ENCODE peak calls at places on chromosomes 1 and 21, in ten cellular contexts. D, Q, V, F, T, Z, U, P, H and E are unnamed samples.

GRCh38 chr1:239995281-239995680 is 96.4 kb upstream of the FMN2 start:
- DNase-seq in D (no peak), Q (no peak), V (no peak), F (no peak), T (no peak), Z (no peak), U (no peak), P (no peak), H (no peak), E (no peak)

GRCh38 chr1:48109390-48110009 is 112.3 kb upstream of the TRABD2B start:
- DNase-seq in D (no peak), Q (peak; percentile 44), V (peak; percentile 72), F (no peak), T (peak; percentile 41), Z (no peak), U (peak; percentile 33), P (peak; percentile 29), H (no peak), E (peak; percentile 76)

GRCh38 chr1:153578490-153578889 is 12.8 kb upstream of the S100A2 start:
- DNase-seq in D (no peak), Q (no peak), V (no peak), F (no peak), T (peak; percentile 33), Z (no peak), U (no peak), P (no peak), H (no peak), E (no peak)

GRCh38 chr1:174398246-174398645 is 49.5 kb upstream of the GPR52 start:
- DNase-seq in D (no peak), Q (no peak), V (no peak), F (no peak), T (no peak), Z (no peak), U (peak; percentile 97), P (no peak), H (no peak), E (peak; percentile 37)

GRCh38 chr1:107871259-107871658 is 93.7 kb downstream of the VAV3 start:
- DNase-seq in D (no peak), Q (no peak), V (no peak), F (no peak), T (no peak), Z (no peak), U (no peak), P (no peak), H (no peak), E (no peak)

GRCh38 chr1:50977575-50978143 is 7.6 kb downstream of the CDKN2C start:
- DNase-seq in D (peak; percentile 79), Q (no peak), V (peak; percentile 52), F (no peak), T (peak; percentile 38), Z (no peak), U (peak; percentile 80), P (no peak), H (peak; percentile 79), E (peak; percentile 39)

GRCh38 chr1:41540886-41541591 is 56.6 kb upstream of the EDN2 start:
- DNase-seq in D (no peak), Q (no peak), V (no peak), F (no peak), T (peak; percentile 3), Z (no peak), U (peak; percentile 70), P (no peak), H (no peak), E (peak; percentile 19)

GRCh38 chr1:155320661-155321576 is at the start of gene RUSC1:
- DNase-seq in D (peak; percentile 88), Q (no peak), V (peak; percentile 93), F (no peak), T (peak; percentile 27), Z (no peak), U (peak; percentile 55), P (no peak), H (peak; percentile 94), E (peak; percentile 59)

GRCh38 chr21:31671931-31672330 is 12.4 kb downstream of the SOD1 start:
- DNase-seq in D (no peak), Q (no peak), V (no peak), F (no peak), T (no peak), Z (no peak), U (no peak), P (no peak), H (no peak), E (no peak)

GRCh38 chr1:109739738-109740614 is 862 bp downstream of the GSTM3 start:
- DNase-seq in D (peak; percentile 86), Q (peak; percentile 72), V (peak; percentile 86), F (peak; percentile 42), T (peak; percentile 42), Z (peak; percentile 66), U (peak; percentile 75), P (no peak), H (peak; percentile 91), E (peak; percentile 67)

GRCh38 chr1:201344206-201345080 is 33.0 kb downstream of the TNNT2 start:
- DNase-seq in D (no peak), Q (no peak), V (no peak), F (no peak), T (no peak), Z (no peak), U (no peak), P (no peak), H (peak; percentile 10), E (no peak)

GRCh38 chr1:209335090-209335692 is 248.3 kb upstream of the CAMK1G start:
- DNase-seq in D (no peak), Q (peak; percentile 25), V (peak; percentile 35), F (peak; percentile 17), T (peak; percentile 38), Z (no peak), U (peak; percentile 58), P (no peak), H (no peak), E (peak; percentile 35)

GRCh38 chr1:218459878-218460277 is 114.7 kb downstream of the TGFB2 start:
- DNase-seq in D (no peak), Q (peak; percentile 64), V (no peak), F (no peak), T (peak; percentile 82), Z (no peak), U (peak; percentile 91), P (peak; percentile 85), H (no peak), E (peak; percentile 91)

GRCh38 chr1:118254483-118254882 is 69.5 kb upstream of the SPAG17 start:
- DNase-seq in D (no peak), Q (no peak), V (no peak), F (no peak), T (no peak), Z (no peak), U (no peak), P (no peak), H (no peak), E (no peak)

GRCh38 chr21:15841856-15842564 is 112.2 kb downstream of the USP25 start:
- DNase-seq in D (no peak), Q (no peak), V (no peak), F (no peak), T (peak; percentile 72), Z (no peak), U (peak; percentile 76), P (no peak), H (no peak), E (peak; percentile 80)

GRCh38 chr1:44290250-44291094 is 64.6 kb downstream of the ERI3 start:
- DNase-seq in D (no peak), Q (no peak), V (no peak), F (peak; percentile 30), T (no peak), Z (no peak), U (no peak), P (no peak), H (no peak), E (no peak)

GRCh38 chr1:166167395-166167922 is 658 bp upstream of the FAM78B start:
- DNase-seq in D (no peak), Q (no peak), V (peak; percentile 62), F (no peak), T (no peak), Z (no peak), U (no peak), P (no peak), H (no peak), E (no peak)

GRCh38 chr1:55717111-55717510 is 501.9 kb upstream of the USP24 start:
- DNase-seq in D (no peak), Q (no peak), V (no peak), F (no peak), T (no peak), Z (no peak), U (peak; percentile 48), P (no peak), H (no peak), E (no peak)

GRCh38 chr1:47643506-47644215 is 205.8 kb downstream of the FOXD2 start:
- DNase-seq in D (no peak), Q (no peak), V (no peak), F (no peak), T (no peak), Z (no peak), U (no peak), P (no peak), H (no peak), E (no peak)

GRCh38 chr1:218171302-218171893 is 113.7 kb upstream of the RRP15 start:
- DNase-seq in D (no peak), Q (peak; percentile 40), V (peak; percentile 33), F (no peak), T (peak; percentile 28), Z (no peak), U (peak; percentile 61), P (peak; percentile 13), H (no peak), E (peak; percentile 66)

GRCh38 chr1:233323724-233324123 is 3.8 kb upstream of the MAP3K21 start:
- DNase-seq in D (no peak), Q (no peak), V (no peak), F (no peak), T (no peak), Z (no peak), U (no peak), P (no peak), H (no peak), E (no peak)

GRCh38 chr1:154856544-154856943 is 13.5 kb downstream of the KCNN3 start:
- DNase-seq in D (no peak), Q (no peak), V (no peak), F (no peak), T (no peak), Z (no peak), U (no peak), P (no peak), H (no peak), E (no peak)

GRCh38 chr21:26717146-26717739 is 128.0 kb downstream of the ADAMTS1 start:
- DNase-seq in D (no peak), Q (peak; percentile 8), V (peak; percentile 39), F (no peak), T (peak; percentile 12), Z (no peak), U (peak; percentile 48), P (no peak), H (no peak), E (peak; percentile 52)

GRCh38 chr1:33377013-33377412 is 53.9 kb downstream of the PHC2 start:
- DNase-seq in D (no peak), Q (no peak), V (no peak), F (no peak), T (no peak), Z (no peak), U (no peak), P (no peak), H (no peak), E (no peak)

GRCh38 chr1:155174334-155175280 is 958 bp downstream of the TRIM46 start:
- DNase-seq in D (no peak), Q (no peak), V (peak; percentile 78), F (no peak), T (no peak), Z (no peak), U (peak; percentile 46), P (no peak), H (no peak), E (peak; percentile 35)